ENCODE peak calls at places on chromosomes 13 and 19, in ten cellular contexts. Z, Y, X, M, B, G, F, P, C and L are unnamed samples.

GRCh38 chr13:20157387-20157786 is 3.5 kb downstream of the GJA3 start:
- DNase-seq in Z (no peak), Y (no peak), X (no peak), M (no peak), B (no peak), G (no peak), F (no peak), P (no peak), C (no peak), L (no peak)

GRCh38 chr19:7109678-7110289 is 40.3 kb downstream of the ZNF557 start:
- DNase-seq in Z (no peak), Y (no peak), X (no peak), M (no peak), B (no peak), G (peak), F (no peak), P (no peak), C (no peak), L (no peak)

GRCh38 chr19:9352505-9352904 is 10.3 kb upstream of the ZNF177 start:
- DNase-seq in Z (no peak), Y (no peak), X (no peak), M (no peak), B (no peak), G (no peak), F (no peak), P (no peak), C (no peak), L (no peak)

GRCh38 chr13:112680741-112681360 is 9.0 kb upstream of the ATP11A start:
- DNase-seq in Z (no peak), Y (no peak), X (no peak), M (no peak), B (no peak), G (no peak), F (no peak), P (no peak), C (no peak), L (no peak)

GRCh38 chr13:31761951-31762350 is 22.6 kb downstream of the RXFP2 start:
- DNase-seq in Z (no peak), Y (no peak), X (no peak), M (peak), B (peak), G (peak), F (no peak), P (no peak), C (no peak), L (no peak)

GRCh38 chr19:2246801-2247361 is 2.2 kb upstream of the AMH start:
- DNase-seq in Z (no peak), Y (no peak), X (no peak), M (peak), B (peak), G (peak), F (peak), P (no peak), C (no peak), L (no peak)

GRCh38 chr19:33404916-33405315 is 31.4 kb downstream of the CEBPG start:
- DNase-seq in Z (no peak), Y (no peak), X (no peak), M (no peak), B (peak), G (peak), F (no peak), P (no peak), C (peak), L (no peak)

GRCh38 chr13:39531646-39532045 is 71.3 kb downstream of the LHFPL6 start:
- DNase-seq in Z (no peak), Y (no peak), X (no peak), M (peak), B (peak), G (peak), F (no peak), P (no peak), C (no peak), L (no peak)

GRCh38 chr19:31139871-31140505 is 209.2 kb downstream of the TSHZ3 start:
- DNase-seq in Z (no peak), Y (no peak), X (peak), M (peak), B (peak), G (peak), F (no peak), P (no peak), C (no peak), L (no peak)

GRCh38 chr19:6632002-6632621 is 37.8 kb downstream of the TNFSF14 start:
- DNase-seq in Z (peak), Y (peak), X (peak), M (peak), B (peak), G (peak), F (peak), P (peak), C (peak), L (peak)

GRCh38 chr19:38055655-38056521 is 148.9 kb downstream of the SIPA1L3 start:
- DNase-seq in Z (no peak), Y (no peak), X (no peak), M (no peak), B (no peak), G (no peak), F (no peak), P (no peak), C (no peak), L (no peak)

GRCh38 chr19:1651061-1651547 is 1.3 kb downstream of the TCF3 start:
- DNase-seq in Z (peak), Y (peak), X (no peak), M (peak), B (peak), G (peak), F (no peak), P (peak), C (peak), L (peak)

GRCh38 chr13:112605531-112605990 is 17.6 kb upstream of the TUBGCP3 start:
- DNase-seq in Z (no peak), Y (no peak), X (no peak), M (no peak), B (peak), G (peak), F (no peak), P (no peak), C (no peak), L (no peak)

GRCh38 chr19:16660763-16661479 is at the start of gene TMEM38A:
- DNase-seq in Z (no peak), Y (peak), X (no peak), M (no peak), B (no peak), G (no peak), F (peak), P (peak), C (peak), L (peak)

GRCh38 chr13:36033035-36033434 is 98.1 kb downstream of the DCLK1 start:
- DNase-seq in Z (no peak), Y (no peak), X (no peak), M (no peak), B (no peak), G (no peak), F (no peak), P (no peak), C (no peak), L (no peak)

GRCh38 chr13:49560270-49561063 is 24.9 kb downstream of the RCBTB1 start:
- DNase-seq in Z (no peak), Y (peak), X (no peak), M (peak), B (no peak), G (no peak), F (peak), P (no peak), C (peak), L (no peak)

GRCh38 chr19:45981350-45981749 is 7.7 kb upstream of the NOVA2 start:
- DNase-seq in Z (no peak), Y (no peak), X (no peak), M (no peak), B (no peak), G (peak), F (peak), P (no peak), C (no peak), L (no peak)

GRCh38 chr13:72125561-72125960 is 258.6 kb upstream of the DACH1 start:
- DNase-seq in Z (no peak), Y (no peak), X (no peak), M (no peak), B (peak), G (no peak), F (no peak), P (no peak), C (no peak), L (no peak)

GRCh38 chr13:103883152-103883551 is 816.9 kb upstream of the SLC10A2 start:
- DNase-seq in Z (no peak), Y (peak), X (peak), M (peak), B (peak), G (peak), F (peak), P (no peak), C (peak), L (no peak)

GRCh38 chr13:113456116-113456702 is 2.9 kb upstream of the ADPRHL1 start:
- DNase-seq in Z (no peak), Y (no peak), X (no peak), M (no peak), B (no peak), G (no peak), F (no peak), P (no peak), C (no peak), L (no peak)

GRCh38 chr13:99415014-99415650 is 86.1 kb upstream of the TM9SF2 start:
- DNase-seq in Z (no peak), Y (no peak), X (no peak), M (no peak), B (no peak), G (no peak), F (no peak), P (no peak), C (no peak), L (no peak)

GRCh38 chr19:43624933-43625332 is 5.5 kb upstream of the ZNF428 start:
- DNase-seq in Z (peak), Y (peak), X (no peak), M (peak), B (peak), G (no peak), F (peak), P (peak), C (peak), L (peak)

GRCh38 chr19:30374791-30375650 is 2.8 kb downstream of the ZNF536 start:
- DNase-seq in Z (no peak), Y (no peak), X (no peak), M (no peak), B (no peak), G (no peak), F (no peak), P (no peak), C (no peak), L (no peak)

GRCh38 chr13:19910336-19911072 is 47.1 kb upstream of the ZMYM5 start:
- DNase-seq in Z (no peak), Y (peak), X (peak), M (peak), B (peak), G (peak), F (no peak), P (no peak), C (peak), L (no peak)

GRCh38 chr13:33017410-33017929 is 1.2 kb downstream of the KL start:
- DNase-seq in Z (no peak), Y (peak), X (no peak), M (peak), B (peak), G (peak), F (no peak), P (no peak), C (peak), L (peak)

GRCh38 chr19:38655148-38655824 is 7.8 kb downstream of the ACTN4 start:
- DNase-seq in Z (no peak), Y (no peak), X (no peak), M (peak), B (peak), G (no peak), F (no peak), P (no peak), C (no peak), L (peak)

GRCh38 chr13:94556646-94557045 is 39.3 kb downstream of the TGDS start:
- DNase-seq in Z (no peak), Y (no peak), X (no peak), M (no peak), B (no peak), G (no peak), F (no peak), P (no peak), C (no peak), L (no peak)

GRCh38 chr13:64680739-64681138 is 2549.4 kb downstream of the PCDH9 start:
- DNase-seq in Z (no peak), Y (no peak), X (no peak), M (no peak), B (no peak), G (no peak), F (no peak), P (no peak), C (no peak), L (no peak)

GRCh38 chr13:82993417-82993816 is 888.9 kb downstream of the SLITRK1 start:
- DNase-seq in Z (no peak), Y (no peak), X (no peak), M (no peak), B (no peak), G (no peak), F (no peak), P (no peak), C (no peak), L (no peak)

GRCh38 chr13:75302031-75302430 is 179.9 kb downstream of the TBC1D4 start:
- DNase-seq in Z (no peak), Y (no peak), X (no peak), M (no peak), B (peak), G (no peak), F (peak), P (no peak), C (no peak), L (no peak)

GRCh38 chr13:45295536-45295935 is 45.4 kb downstream of the TPT1 start:
- DNase-seq in Z (no peak), Y (no peak), X (peak), M (peak), B (peak), G (no peak), F (no peak), P (no peak), C (no peak), L (no peak)

GRCh38 chr19:51012661-51013190 is 6.8 kb downstream of the KLK10 start:
- DNase-seq in Z (no peak), Y (no peak), X (no peak), M (no peak), B (no peak), G (no peak), F (no peak), P (no peak), C (no peak), L (no peak)

GRCh38 chr13:50357136-50357535 is 341.9 kb downstream of the KCNRG start:
- DNase-seq in Z (no peak), Y (no peak), X (no peak), M (no peak), B (no peak), G (no peak), F (no peak), P (no peak), C (no peak), L (no peak)

GRCh38 chr19:10961073-10961762 is 388 bp downstream of the SMARCA4 start:
- DNase-seq in Z (no peak), Y (peak), X (no peak), M (no peak), B (no peak), G (peak), F (no peak), P (no peak), C (peak), L (peak)

GRCh38 chr13:110293037-110293436 is 13.9 kb downstream of the COL4A1 start:
- DNase-seq in Z (no peak), Y (no peak), X (no peak), M (no peak), B (no peak), G (no peak), F (no peak), P (no peak), C (no peak), L (no peak)

GRCh38 chr13:26599403-26599802 is 41.9 kb downstream of the WASF3 start:
- DNase-seq in Z (no peak), Y (no peak), X (no peak), M (no peak), B (no peak), G (no peak), F (no peak), P (no peak), C (no peak), L (no peak)

GRCh38 chr19:31589109-31589508 is 239.9 kb upstream of the TSHZ3 start:
- DNase-seq in Z (no peak), Y (no peak), X (no peak), M (no peak), B (no peak), G (no peak), F (no peak), P (no peak), C (no peak), L (no peak)